ENCODE peak calls at places on chromosomes 11 and 22, in four cellular contexts. M is IMR-90, R is spleen, C is prostate gland. X is an unnamed sample.

GRCh38 chr22:44289429-44290171 is 23.2 kb downstream of the SHISAL1 start:
- DNase-seq in M (peak), C (no peak), R (no peak), X (no peak)

GRCh38 chr22:46033256-46034200 is 56.6 kb upstream of the WNT7B start:
- DNase-seq in C (no peak), R (peak), M (peak), X (no peak)

GRCh38 chr22:30685178-30685577 is 9.5 kb upstream of the OSBP2 start:
- DNase-seq in M (no peak), C (no peak), R (peak), X (no peak)

GRCh38 chr11:80388133-80388532 is 947.3 kb upstream of the TENM4 start:
- DNase-seq in R (no peak), M (no peak), C (no peak), X (no peak)

GRCh38 chr22:38175206-38176118 is 6.2 kb downstream of the PLA2G6 start:
- DNase-seq in R (no peak), C (no peak), M (no peak), X (no peak)

GRCh38 chr22:38730411-38730871 is 24.7 kb downstream of the GTPBP1 start:
- DNase-seq in M (no peak), R (peak), C (no peak), X (no peak)

GRCh38 chr22:21102659-21103267 is 57.0 kb downstream of the LRRC74B start:
- DNase-seq in R (peak), C (peak), M (peak), X (peak)

GRCh38 chr11:122209619-122210377 is 93.8 kb upstream of the BLID start:
- DNase-seq in R (no peak), M (peak), C (no peak), X (peak)

GRCh38 chr22:46355369-46355995 is 20.0 kb downstream of the TRMU start:
- DNase-seq in C (peak), R (peak), M (peak), X (no peak)

GRCh38 chr22:27927608-27928007 is 8.6 kb upstream of the PITPNB start:
- DNase-seq in M (no peak), C (no peak), R (no peak), X (no peak)

GRCh38 chr11:61162092-61162935 is 1.1 kb upstream of the VPS37C start:
- DNase-seq in R (no peak), M (peak), C (no peak), X (no peak)

GRCh38 chr22:21837184-21837979 is 30.1 kb downstream of the MAPK1 start:
- DNase-seq in R (no peak), M (peak), C (no peak), X (no peak)

GRCh38 chr11:81237139-81237538 is 1496.5 kb downstream of the FAM181B start:
- DNase-seq in M (peak), C (peak), R (no peak), X (no peak)

GRCh38 chr11:576791-577610 is 731 bp downstream of the PHRF1 start:
- DNase-seq in M (no peak), R (peak), C (no peak), X (no peak)

GRCh38 chr11:85663080-85663729 is 1.7 kb downstream of the CREBZF start:
- DNase-seq in M (no peak), C (no peak), R (no peak), X (no peak)

GRCh38 chr11:27357250-27357649 is 5.8 kb downstream of the CCDC34 start:
- DNase-seq in C (peak), M (no peak), R (no peak), X (no peak)

GRCh38 chr11:73308003-73308962 is at the start of gene ARHGEF17:
- DNase-seq in C (peak), R (peak), M (peak), X (peak)

GRCh38 chr22:35892192-35892591 is 136.4 kb downstream of the RBFOX2 start:
- DNase-seq in C (no peak), R (no peak), M (peak), X (no peak)

GRCh38 chr22:35893698-35894097 is 134.9 kb downstream of the RBFOX2 start:
- DNase-seq in R (no peak), M (peak), C (no peak), X (no peak)

GRCh38 chr22:35896306-35896705 is 132.3 kb downstream of the RBFOX2 start:
- DNase-seq in M (no peak), C (no peak), R (no peak), X (no peak)

GRCh38 chr22:35894464-35894878 is 134.2 kb downstream of the RBFOX2 start:
- DNase-seq in C (no peak), M (no peak), R (no peak), X (no peak)

GRCh38 chr22:35894937-35895708 is 133.5 kb downstream of the RBFOX2 start:
- DNase-seq in M (peak), R (no peak), C (peak), X (no peak)
- H3K4me3 ChIP-seq in M (no peak), R (no peak), C (peak), X (no peak)

GRCh38 chr11:47847892-47848635 is at the start of gene NUP160:
- DNase-seq in M (peak), R (peak), C (peak), X (peak)
- TF ChIP-seq CTCF in M (no peak), R (no peak), C (no peak), X (no peak)

GRCh38 chr22:23859201-23859600 is 1.5 kb downstream of the SLC2A11 start:
- DNase-seq in C (no peak), M (no peak), R (no peak), X (no peak)

GRCh38 chr22:23862103-23862502 is 4.4 kb downstream of the SLC2A11 start:
- DNase-seq in M (peak), R (peak), C (peak), X (no peak)

GRCh38 chr22:23856721-23857605 is 712 bp upstream of the SLC2A11 start:
- DNase-seq in C (peak), R (peak), M (peak), X (no peak)

GRCh38 chr22:23858484-23858815 is 775 bp downstream of the SLC2A11 start:
- DNase-seq in C (no peak), M (no peak), R (no peak), X (no peak)

GRCh38 chr22:23857606-23858483 is at the start of gene SLC2A11:
- DNase-seq in C (peak), M (peak), R (peak), X (peak)
- TF ChIP-seq POLR2A in C (peak), M (no peak), R (peak), X (no peak)

DNA sequence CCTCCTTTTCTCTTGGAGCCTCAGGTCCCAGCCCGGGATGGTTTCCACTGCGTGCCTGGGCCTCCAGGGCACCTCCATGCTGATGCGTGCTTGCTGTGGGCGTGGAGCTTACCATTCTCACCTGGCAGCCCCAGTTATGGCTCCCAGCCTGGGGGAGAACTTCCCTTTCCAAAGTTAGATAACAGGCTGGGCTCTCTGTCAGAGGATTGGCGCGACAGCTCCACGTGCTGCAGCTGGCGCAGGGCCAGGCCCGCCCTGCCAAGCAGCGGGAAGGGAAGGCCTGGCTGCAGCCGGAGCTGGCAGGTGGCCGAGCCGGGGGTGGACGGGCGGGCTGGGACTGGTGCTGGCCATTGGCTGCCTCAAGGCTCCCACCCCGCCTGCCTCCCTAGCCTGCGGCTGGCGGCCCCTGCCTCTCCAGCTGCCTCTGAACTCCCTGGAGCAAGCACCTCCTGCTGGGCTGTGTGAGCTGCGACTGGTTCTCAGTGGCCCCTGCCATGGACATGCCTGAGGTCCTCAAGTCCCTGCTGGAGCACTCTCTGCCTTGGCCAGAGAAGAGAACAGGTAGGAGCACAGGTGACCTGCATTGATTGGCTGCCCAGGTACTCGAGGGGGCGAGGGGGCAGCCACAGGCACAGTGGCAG is 14.6 kb upstream of the TEF start:
- DNase-seq in M (peak), C (peak), R (peak), X (peak)
- H3K4me3 ChIP-seq in M (peak), C (peak), R (peak), X (no peak)

GRCh38 chr11:33984682-33985389 is 66.7 kb upstream of the CAPRIN1 start:
- DNase-seq in C (no peak), M (no peak), R (no peak), X (no peak)
- TF ChIP-seq CTCF in C (no peak), M (peak), R (no peak), X (no peak)

DNA sequence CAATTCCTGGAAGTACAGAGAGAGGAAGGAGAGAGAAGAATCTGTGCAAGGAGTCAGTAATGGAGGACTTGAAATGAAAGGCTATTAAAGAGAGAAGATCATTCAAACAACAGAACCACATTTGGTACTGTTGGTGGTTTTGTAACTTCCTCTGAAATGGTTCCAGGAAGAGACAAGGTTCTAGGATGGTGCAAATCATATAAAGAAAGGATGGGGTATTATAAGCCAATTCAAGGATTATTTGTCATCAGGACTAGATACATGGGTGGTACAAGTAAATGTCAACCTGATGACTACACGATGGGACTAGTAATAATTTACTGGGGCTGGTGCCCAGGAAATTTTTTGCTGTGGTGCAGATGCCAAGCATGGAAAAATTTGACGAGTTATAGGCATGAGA is 28.9 kb upstream of the TMA7B start:
- DNase-seq in C (no peak), M (no peak), R (no peak), X (no peak)
- TF ChIP-seq POLR2A in C (no peak), M (no peak), R (no peak), X (no peak)

GRCh38 chr11:78325274-78325781 is 92.3 kb downstream of the GAB2 start:
- DNase-seq in C (no peak), R (no peak), M (no peak), X (no peak)

GRCh38 chr11:78330361-78330760 is 87.3 kb downstream of the GAB2 start:
- DNase-seq in R (no peak), C (no peak), M (no peak), X (no peak)

GRCh38 chr11:78332174-78332866 is 85.3 kb downstream of the GAB2 start:
- DNase-seq in M (peak), C (no peak), R (no peak), X (no peak)

GRCh38 chr11:78331711-78332110 is 85.9 kb downstream of the GAB2 start:
- DNase-seq in C (no peak), R (no peak), M (no peak), X (no peak)

GRCh38 chr11:78327945-78328344 is 89.7 kb downstream of the GAB2 start:
- DNase-seq in C (no peak), M (no peak), R (no peak), X (no peak)
- H3K4me3 ChIP-seq in C (no peak), M (no peak), R (no peak), X (no peak)

X was measured in lower leg skin.